ENCODE peak calls at places on chromosomes 1 and 21, in five cellular contexts. One of them, this sample, is unnamed.

GRCh38 chr1:89941110-89941770 is 53.7 kb upstream of the ZNF326 start:
- DNase-seq in Peyer's patch: no peak
- DNase-seq in heart left ventricle: no peak
- DNase-seq in adrenal gland: no peak
- DNase-seq in HCT116: no peak
- DNase-seq in this sample: no peak

GRCh38 chr1:96887501-96887900 is 165.9 kb downstream of the PTBP2 start:
- DNase-seq in adrenal gland: no peak
- DNase-seq in HCT116: no peak
- DNase-seq in heart left ventricle: no peak
- DNase-seq in Peyer's patch: no peak
- DNase-seq in this sample: no peak

GRCh38 chr1:201591981-201592380 is 53.1 kb downstream of the NAV1 start:
- DNase-seq in heart left ventricle: no peak
- DNase-seq in HCT116: no peak
- DNase-seq in Peyer's patch: no peak
- DNase-seq in adrenal gland: no peak
- DNase-seq in this sample: no peak

GRCh38 chr1:157034137-157034800 is 11.3 kb downstream of the ARHGEF11 start:
- DNase-seq in adrenal gland: no peak
- DNase-seq in HCT116: no peak
- DNase-seq in heart left ventricle: no peak
- DNase-seq in Peyer's patch: no peak
- DNase-seq in this sample: no peak

GRCh38 chr1:202311880-202312635 is 29.7 kb downstream of the UBE2T start:
- DNase-seq in adrenal gland: no peak
- DNase-seq in Peyer's patch: no peak
- DNase-seq in HCT116: no peak
- DNase-seq in heart left ventricle: no peak
- DNase-seq in this sample: no peak

GRCh38 chr1:185054365-185055060 is 9.2 kb downstream of the RNF2 start:
- DNase-seq in heart left ventricle: no peak
- DNase-seq in HCT116: no peak
- DNase-seq in Peyer's patch: no peak
- DNase-seq in adrenal gland: no peak
- DNase-seq in this sample: no peak

GRCh38 chr1:20733361-20733975 is 965 bp upstream of the SH2D5 start:
- DNase-seq in heart left ventricle: no peak
- DNase-seq in adrenal gland: no peak
- DNase-seq in Peyer's patch: no peak
- DNase-seq in HCT116: no peak
- DNase-seq in this sample: no peak

GRCh38 chr1:89922911-89923310 is 72.0 kb upstream of the ZNF326 start:
- DNase-seq in Peyer's patch: no peak
- DNase-seq in HCT116: no peak
- DNase-seq in adrenal gland: no peak
- DNase-seq in heart left ventricle: no peak
- DNase-seq in this sample: no peak

GRCh38 chr1:23673086-23673813 is 18.4 kb upstream of the RPL11 start:
- DNase-seq in HCT116: no peak
- DNase-seq in Peyer's patch: no peak
- DNase-seq in heart left ventricle: no peak
- DNase-seq in adrenal gland: peak; percentile 69
- DNase-seq in this sample: no peak

GRCh38 chr1:56301791-56302190 is 277.6 kb downstream of the PLPP3 start:
- DNase-seq in heart left ventricle: no peak
- DNase-seq in adrenal gland: no peak
- DNase-seq in HCT116: no peak
- DNase-seq in Peyer's patch: no peak
- DNase-seq in this sample: no peak

GRCh38 chr1:206012086-206012859 is 9.1 kb upstream of the RAB7B start:
- DNase-seq in heart left ventricle: peak; percentile 73
- DNase-seq in Peyer's patch: peak; percentile 92
- DNase-seq in adrenal gland: peak; percentile 78
- DNase-seq in HCT116: no peak
- DNase-seq in this sample: no peak

GRCh38 chr1:92085727-92086126 is 5.6 kb downstream of the BTBD8 start:
- DNase-seq in Peyer's patch: no peak
- DNase-seq in HCT116: peak; percentile 10
- DNase-seq in adrenal gland: no peak
- DNase-seq in heart left ventricle: no peak
- DNase-seq in this sample: no peak

GRCh38 chr1:201108614-201109013 is 3.6 kb downstream of the CACNA1S start:
- DNase-seq in HCT116: no peak
- DNase-seq in adrenal gland: no peak
- DNase-seq in heart left ventricle: no peak
- DNase-seq in Peyer's patch: no peak
- DNase-seq in this sample: no peak

GRCh38 chr1:37691497-37692077 is 729 bp upstream of the CDCA8 start:
- DNase-seq in HCT116: peak; percentile 10
- DNase-seq in heart left ventricle: peak; percentile 44
- DNase-seq in Peyer's patch: peak; percentile 45
- DNase-seq in adrenal gland: peak; percentile 59
- DNase-seq in this sample: peak; percentile 47

GRCh38 chr1:241639653-241640148 is 468 bp downstream of the CHML start:
- DNase-seq in Peyer's patch: peak; percentile 25
- DNase-seq in HCT116: no peak
- DNase-seq in adrenal gland: peak; percentile 36
- DNase-seq in heart left ventricle: peak; percentile 35
- DNase-seq in this sample: no peak

GRCh38 chr1:194014004-194014403 is 827.6 kb upstream of the B3GALT2 start:
- DNase-seq in HCT116: no peak
- DNase-seq in Peyer's patch: no peak
- DNase-seq in adrenal gland: no peak
- DNase-seq in heart left ventricle: no peak
- DNase-seq in this sample: no peak

GRCh38 chr1:13662498-13662897 is 37.5 kb upstream of the PRDM2 start:
- DNase-seq in Peyer's patch: no peak
- DNase-seq in HCT116: no peak
- DNase-seq in adrenal gland: peak; percentile 33
- DNase-seq in heart left ventricle: no peak
- DNase-seq in this sample: no peak

GRCh38 chr1:119956306-119956705 is 60.0 kb upstream of the ADAM30 start:
- DNase-seq in adrenal gland: no peak
- DNase-seq in HCT116: no peak
- DNase-seq in heart left ventricle: no peak
- DNase-seq in Peyer's patch: no peak
- DNase-seq in this sample: no peak

GRCh38 chr1:235027862-235028250 is 100.8 kb downstream of the TOMM20 start:
- DNase-seq in heart left ventricle: no peak
- DNase-seq in HCT116: no peak
- DNase-seq in adrenal gland: no peak
- DNase-seq in Peyer's patch: no peak
- DNase-seq in this sample: no peak

GRCh38 chr1:16625497-16626408 is 12.4 kb upstream of the NBPF1 start:
- DNase-seq in heart left ventricle: peak; percentile 24
- DNase-seq in adrenal gland: peak; percentile 14
- DNase-seq in Peyer's patch: peak; percentile 18
- DNase-seq in HCT116: no peak
- DNase-seq in this sample: peak; percentile 33

GRCh38 chr1:30707412-30708360 is 15.7 kb downstream of the MATN1 start:
- DNase-seq in heart left ventricle: peak; percentile 66
- DNase-seq in HCT116: peak; percentile 48
- DNase-seq in Peyer's patch: peak; percentile 46
- DNase-seq in adrenal gland: peak; percentile 68
- DNase-seq in this sample: peak; percentile 59

GRCh38 chr1:19616489-19616888 is 27.6 kb upstream of the NBL1 start:
- DNase-seq in adrenal gland: no peak
- DNase-seq in heart left ventricle: no peak
- DNase-seq in Peyer's patch: no peak
- DNase-seq in HCT116: no peak
- DNase-seq in this sample: no peak

GRCh38 chr21:25424045-25424444 is 183.2 kb downstream of the MRPL39 start:
- DNase-seq in Peyer's patch: no peak
- DNase-seq in HCT116: no peak
- DNase-seq in heart left ventricle: no peak
- DNase-seq in adrenal gland: no peak
- DNase-seq in this sample: no peak
- H3K4me3 ChIP-seq in Peyer's patch: no peak overlapping the region
- H3K4me3 ChIP-seq in HCT116: no peak overlapping the region
- H3K4me3 ChIP-seq in heart left ventricle: no peak overlapping the region
- H3K4me3 ChIP-seq in adrenal gland: no peak overlapping the region
- H3K4me3 ChIP-seq in this sample: no peak overlapping the region

DNA sequence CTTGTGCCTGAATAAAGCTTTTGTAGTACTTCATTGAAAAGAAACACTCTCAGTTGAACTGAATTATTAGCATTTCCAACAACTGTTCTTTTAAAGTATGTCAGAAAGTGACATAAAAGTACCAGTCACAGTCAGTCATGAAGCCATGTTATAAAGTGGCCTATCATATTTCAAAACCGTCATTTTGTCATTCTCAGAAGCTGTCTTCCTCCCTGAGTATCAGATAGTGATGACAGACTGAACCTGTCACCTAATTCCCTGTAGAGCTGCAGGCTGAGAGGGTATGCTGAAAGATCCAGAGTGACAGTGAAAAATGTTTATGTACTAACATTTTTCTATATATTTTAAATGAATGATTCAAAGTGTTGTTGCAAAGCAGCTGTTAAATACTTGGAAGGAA is 1121.7 kb upstream of the PRMT6 start:
- DNase-seq in adrenal gland: no peak
- DNase-seq in heart left ventricle: no peak
- DNase-seq in HCT116: no peak
- DNase-seq in Peyer's patch: no peak
- DNase-seq in this sample: no peak
- H3K9me3 ChIP-seq in adrenal gland: no peaks in the 10 kb centered on the region
- H3K9me3 ChIP-seq in heart left ventricle: no peaks in the 10 kb centered on the region
- H3K9me3 ChIP-seq in HCT116: peaks cover 14% of the 10 kb centered on the region
- H3K9me3 ChIP-seq in Peyer's patch: no peaks in the 10 kb centered on the region
- H3K9me3 ChIP-seq in this sample: no peaks in the 10 kb centered on the region

GRCh38 chr1:8004113-8004802 is 21.9 kb downstream of the ERRFI1 start:
- DNase-seq in HCT116: no peak
- DNase-seq in heart left ventricle: no peak
- DNase-seq in adrenal gland: no peak
- DNase-seq in Peyer's patch: no peak
- DNase-seq in this sample: peak; percentile 35
- H3K4me3 ChIP-seq in HCT116: no peak overlapping the region
- H3K4me3 ChIP-seq in heart left ventricle: no peak overlapping the region
- H3K4me3 ChIP-seq in adrenal gland: no peak overlapping the region
- H3K4me3 ChIP-seq in Peyer's patch: no peak overlapping the region
- H3K4me3 ChIP-seq in this sample: peak overlapping the region; percentile 7

GRCh38 chr1:225612265-225612664 is 40.7 kb downstream of the ENAH start:
- DNase-seq in adrenal gland: no peak
- DNase-seq in heart left ventricle: no peak
- DNase-seq in HCT116: no peak
- DNase-seq in Peyer's patch: no peak
- DNase-seq in this sample: no peak

GRCh38 chr1:225613006-225613405 is 39.9 kb downstream of the ENAH start:
- DNase-seq in Peyer's patch: no peak
- DNase-seq in heart left ventricle: no peak
- DNase-seq in HCT116: no peak
- DNase-seq in adrenal gland: no peak
- DNase-seq in this sample: no peak

GRCh38 chr1:225617956-225618355 is 35.0 kb downstream of the ENAH start:
- DNase-seq in Peyer's patch: no peak
- DNase-seq in HCT116: no peak
- DNase-seq in heart left ventricle: no peak
- DNase-seq in adrenal gland: no peak
- DNase-seq in this sample: no peak

GRCh38 chr1:225611537-225612223 is 41.2 kb downstream of the ENAH start:
- DNase-seq in Peyer's patch: no peak
- DNase-seq in HCT116: no peak
- DNase-seq in adrenal gland: no peak
- DNase-seq in heart left ventricle: no peak
- DNase-seq in this sample: no peak

DNA sequence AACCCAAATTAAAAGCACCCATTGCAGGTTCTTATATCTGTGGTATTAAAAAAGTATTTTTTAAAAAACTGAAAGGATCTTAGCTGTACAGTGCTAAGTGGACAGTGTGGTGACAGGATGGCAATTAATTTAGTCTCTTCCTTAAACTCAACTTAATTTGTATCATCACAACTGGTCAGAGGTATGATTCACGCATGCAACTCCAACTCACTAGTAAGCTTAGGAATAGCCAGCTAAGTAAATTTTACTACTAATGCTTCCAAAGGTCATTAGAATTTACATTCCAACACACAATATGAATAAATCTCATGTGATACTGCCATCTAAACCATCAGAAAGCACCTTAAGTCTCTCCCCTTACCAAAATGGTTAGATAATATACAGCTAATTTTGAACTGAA is 35.4 kb downstream of the ENAH start:
- DNase-seq in adrenal gland: no peak
- DNase-seq in HCT116: no peak
- DNase-seq in heart left ventricle: no peak
- DNase-seq in Peyer's patch: no peak
- DNase-seq in this sample: no peak
- H3K9me3 ChIP-seq in adrenal gland: no peaks in the 10 kb centered on the region
- H3K9me3 ChIP-seq in HCT116: no peaks in the 10 kb centered on the region
- H3K9me3 ChIP-seq in heart left ventricle: no peaks in the 10 kb centered on the region
- H3K9me3 ChIP-seq in Peyer's patch: no peaks in the 10 kb centered on the region
- H3K9me3 ChIP-seq in this sample: no peaks in the 10 kb centered on the region

DNA sequence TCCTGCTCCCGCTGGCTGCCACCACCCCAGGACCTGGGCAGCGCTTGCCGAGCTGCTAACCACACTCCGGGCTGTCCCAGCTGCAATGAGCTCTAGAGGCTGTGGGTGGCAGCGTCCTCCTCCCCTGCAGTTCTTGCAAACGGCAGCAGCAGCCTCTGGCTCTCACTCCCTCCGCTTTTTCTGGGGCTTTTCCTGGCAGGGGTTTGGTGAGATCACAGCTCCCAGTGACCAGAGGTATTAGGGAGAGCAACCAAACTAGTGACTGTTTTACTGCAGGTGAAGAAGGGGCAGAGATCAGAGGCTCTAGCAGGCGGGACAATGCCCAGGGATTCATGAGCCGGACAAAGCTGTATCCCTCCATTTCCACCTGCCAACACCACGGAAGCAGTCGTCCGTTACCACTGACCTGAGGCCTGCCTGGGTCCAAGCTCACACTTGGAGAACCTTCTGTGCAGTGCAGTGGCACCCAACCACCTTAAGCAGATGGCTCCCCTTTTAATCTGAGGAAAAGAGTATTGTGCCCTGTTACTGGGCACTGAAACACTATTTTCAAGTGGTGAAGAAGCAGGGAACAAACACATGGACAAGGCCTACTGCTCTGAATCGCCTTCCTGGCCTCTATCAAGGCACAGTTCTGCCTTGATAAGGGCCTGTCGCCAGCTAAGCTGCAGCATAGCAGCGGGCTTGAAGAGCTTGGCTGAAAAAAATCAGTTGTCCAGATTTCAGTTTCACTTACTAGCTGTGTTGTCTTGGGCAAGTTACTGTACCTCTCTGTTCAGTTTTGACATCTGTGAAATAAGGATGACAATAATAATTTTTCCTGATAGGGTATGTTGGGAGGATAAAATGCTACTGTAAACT is at the start of gene F5:
- DNase-seq in adrenal gland: peak; percentile 68
- DNase-seq in Peyer's patch: peak; percentile 53
- DNase-seq in HCT116: peak; percentile 58
- DNase-seq in heart left ventricle: peak; percentile 75
- DNase-seq in this sample: peak; percentile 22
- H3K4me3 ChIP-seq in adrenal gland: no peak within 1 kb of the TSS
- H3K4me3 ChIP-seq in Peyer's patch: no peak within 1 kb of the TSS
- H3K4me3 ChIP-seq in HCT116: peak within 1 kb of the TSS; percentile 48
- H3K4me3 ChIP-seq in heart left ventricle: peak within 1 kb of the TSS; percentile 26
- H3K4me3 ChIP-seq in this sample: no peak within 1 kb of the TSS

GRCh38 chr21:19992540-19992939 is 1005.7 kb upstream of the NCAM2 start:
- DNase-seq in Peyer's patch: no peak
- DNase-seq in HCT116: no peak
- DNase-seq in adrenal gland: no peak
- DNase-seq in heart left ventricle: no peak
- DNase-seq in this sample: no peak
- H3K9me3 ChIP-seq in Peyer's patch: no peaks in the 10 kb centered on the region
- H3K9me3 ChIP-seq in HCT116: peaks cover 18% of the 10 kb centered on the region
- H3K9me3 ChIP-seq in adrenal gland: no peaks in the 10 kb centered on the region
- H3K9me3 ChIP-seq in heart left ventricle: no peaks in the 10 kb centered on the region
- H3K9me3 ChIP-seq in this sample: no peaks in the 10 kb centered on the region

GRCh38 chr1:203480084-203480483 is 4.5 kb downstream of the PRELP start:
- DNase-seq in HCT116: no peak
- DNase-seq in adrenal gland: no peak
- DNase-seq in Peyer's patch: no peak
- DNase-seq in heart left ventricle: no peak
- DNase-seq in this sample: no peak
- H3K4me3 ChIP-seq in HCT116: no peak overlapping the region
- H3K4me3 ChIP-seq in adrenal gland: no peak overlapping the region
- H3K4me3 ChIP-seq in Peyer's patch: no peak overlapping the region
- H3K4me3 ChIP-seq in heart left ventricle: peak overlapping the region; percentile 21
- H3K4me3 ChIP-seq in this sample: peak overlapping the region; percentile 62

This sample was measured in ovary.